ENCODE peak calls at places on chromosomes 11 and 22, in nine cellular contexts. Z is GM23338, O is GM12864, P is adrenal gland, A is tibial nerve, C is psoas muscle, G is kidney, W is spleen, I is AG09309. R is an unnamed sample.

GRCh38 chr11:76185931-76186401 is 20.3 kb downstream of the WNT11 start:
- DNase-seq in I (no peak), P (peak), O (no peak), W (no peak), Z (no peak), G (peak), A (peak), C (peak), R (peak)

GRCh38 chr22:50012201-50013181 is at the start of gene IL17REL:
- DNase-seq in C (no peak), P (no peak), Z (no peak), W (no peak), I (no peak), G (no peak), A (no peak), O (no peak), R (peak)

GRCh38 chr11:11983427-11983826 is 25.0 kb downstream of the DKK3 start:
- DNase-seq in A (no peak), C (no peak), W (no peak), O (no peak), I (no peak), P (no peak), Z (no peak), G (no peak), R (no peak)

GRCh38 chr11:107385361-107385982 is 72.2 kb downstream of the CWF19L2 start:
- DNase-seq in P (no peak), W (no peak), Z (no peak), A (no peak), I (no peak), O (no peak), C (no peak), G (no peak), R (peak)

GRCh38 chr22:30538280-30538679 is 8.3 kb downstream of the SEC14L6 start:
- DNase-seq in P (no peak), O (no peak), Z (no peak), A (no peak), I (no peak), C (no peak), G (no peak), W (no peak), R (peak)

GRCh38 chr11:82718307-82718706 is 15.4 kb downstream of the FAM181B start:
- DNase-seq in W (no peak), O (no peak), G (no peak), I (no peak), A (peak), Z (peak), C (no peak), P (peak), R (peak)

GRCh38 chr22:35308480-35308945 is 8.8 kb downstream of the TOM1 start:
- DNase-seq in P (no peak), O (peak), Z (no peak), C (no peak), W (no peak), A (no peak), I (no peak), G (no peak), R (no peak)

GRCh38 chr11:28442113-28442512 is 333.9 kb downstream of the METTL15 start:
- DNase-seq in W (no peak), P (no peak), A (no peak), G (no peak), C (no peak), I (no peak), O (no peak), Z (no peak), R (no peak)

GRCh38 chr11:31958086-31958735 is 132.7 kb upstream of the RCN1 start:
- DNase-seq in P (peak), I (no peak), O (no peak), A (peak), G (no peak), W (peak), C (peak), Z (peak), R (peak)

GRCh38 chr11:29334781-29335140 is 682.1 kb downstream of the KCNA4 start:
- DNase-seq in P (no peak), C (no peak), Z (no peak), A (no peak), O (no peak), I (no peak), W (no peak), G (no peak), R (no peak)

GRCh38 chr11:109405671-109406070 is 16.3 kb upstream of the C11orf87 start:
- DNase-seq in W (no peak), Z (no peak), A (no peak), P (no peak), G (no peak), I (no peak), C (no peak), O (no peak), R (peak)

GRCh38 chr11:6387811-6388599 is 2.3 kb upstream of the SMPD1 start:
- DNase-seq in G (no peak), A (no peak), I (no peak), P (no peak), O (no peak), C (no peak), W (no peak), Z (no peak), R (peak)

GRCh38 chr11:77547863-77548551 is 41.7 kb upstream of the AQP11 start:
- DNase-seq in O (peak), P (peak), G (no peak), Z (peak), C (no peak), I (peak), A (peak), W (no peak), R (peak)

GRCh38 chr22:26579331-26579886 is 10.5 kb downstream of the TPST2 start:
- DNase-seq in C (no peak), A (no peak), P (no peak), O (peak), W (peak), I (no peak), Z (no peak), G (no peak), R (no peak)

GRCh38 chr11:89437317-89437716 is 53.9 kb downstream of the NOX4 start:
- DNase-seq in W (no peak), O (no peak), Z (peak), C (no peak), I (no peak), P (no peak), G (no peak), A (no peak), R (no peak)

GRCh38 chr22:50078761-50079160 is 6.5 kb downstream of the MLC1 start:
- DNase-seq in Z (no peak), C (no peak), P (no peak), A (no peak), G (peak), W (peak), I (no peak), O (no peak), R (no peak)

GRCh38 chr11:1225386-1226225 is 2.7 kb downstream of the MUC5B start:
- DNase-seq in A (no peak), I (no peak), G (peak), W (peak), C (peak), O (no peak), Z (peak), P (no peak), R (no peak)

GRCh38 chr11:120432056-120433018 is 79.2 kb upstream of the GRIK4 start:
- DNase-seq in A (peak), P (peak), C (no peak), O (no peak), Z (no peak), W (no peak), I (peak), G (no peak), R (peak)

GRCh38 chr22:46916886-46917625 is 154.6 kb downstream of the TBC1D22A start:
- DNase-seq in O (no peak), Z (no peak), P (no peak), W (no peak), C (no peak), A (no peak), I (no peak), G (no peak), R (no peak)

GRCh38 chr22:37819100-37819433 is 4.1 kb upstream of the GALR3 start:
- DNase-seq in Z (peak), P (no peak), C (no peak), A (no peak), G (no peak), I (no peak), W (no peak), O (no peak), R (no peak)

GRCh38 chr11:118607401-118608267 is at the start of gene PHLDB1:
- DNase-seq in O (no peak), P (peak), C (peak), W (peak), A (peak), G (peak), I (no peak), Z (peak), R (peak)

GRCh38 chr11:11425806-11426205 is 72.8 kb upstream of the CSNK2A3 start:
- DNase-seq in I (no peak), W (no peak), O (no peak), A (no peak), P (no peak), C (no peak), G (no peak), Z (no peak), R (no peak)

GRCh38 chr11:64879226-64879900 is 942 bp upstream of the EHD1 start:
- DNase-seq in C (peak), Z (no peak), P (no peak), W (peak), G (peak), A (no peak), O (no peak), I (no peak), R (no peak)

GRCh38 chr22:24775769-24776492 is 1.4 kb upstream of the PIWIL3 start:
- DNase-seq in W (no peak), G (no peak), P (no peak), A (no peak), I (no peak), O (no peak), C (no peak), Z (peak), R (peak)

GRCh38 chr22:24776525-24776924 is 2.0 kb upstream of the PIWIL3 start:
- DNase-seq in Z (no peak), P (no peak), C (no peak), O (no peak), I (no peak), G (no peak), A (no peak), W (no peak), R (no peak)

GRCh38 chr22:24768537-24769374 is 5.8 kb downstream of the PIWIL3 start:
- DNase-seq in O (peak), P (peak), Z (peak), W (no peak), A (peak), G (no peak), C (peak), I (no peak), R (peak)

GRCh38 chr22:24772493-24773220 is 1.9 kb downstream of the PIWIL3 start:
- DNase-seq in C (no peak), I (no peak), P (no peak), A (no peak), Z (peak), G (no peak), O (no peak), W (no peak), R (peak)
- TF ChIP-seq CTCF in C (peak), I (peak), P (peak), A (no peak), Z (peak), G (peak), O (peak), W (peak), R (peak)

DNA sequence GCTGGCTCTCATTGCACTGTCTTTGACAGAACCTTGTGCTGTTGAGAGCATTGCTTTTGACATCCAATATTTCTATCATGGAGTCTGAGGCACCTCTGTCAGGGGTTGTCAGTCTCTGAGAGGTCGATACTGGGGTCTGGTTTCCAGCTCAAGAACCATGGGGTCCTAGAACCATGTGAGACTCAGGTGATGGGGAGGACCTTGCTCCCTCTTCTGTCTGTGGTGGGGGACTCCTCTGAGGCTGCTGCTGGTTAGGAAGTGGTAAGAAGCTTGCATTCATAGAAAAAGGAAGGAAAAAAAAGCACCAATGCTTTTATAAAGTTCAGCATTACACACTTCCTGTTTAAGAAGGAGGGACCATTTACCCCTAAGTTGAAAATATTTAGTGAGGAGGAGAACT is 91.8 kb upstream of the CD44 start:
- DNase-seq in C (no peak), G (no peak), W (no peak), O (no peak), P (no peak), I (no peak), A (no peak), Z (no peak), R (no peak)
- H3K4me3 ChIP-seq in C (no peak), G (no peak), W (no peak), O (no peak), P (no peak), I (no peak), A (no peak), Z (no peak), R (no peak)

DNA sequence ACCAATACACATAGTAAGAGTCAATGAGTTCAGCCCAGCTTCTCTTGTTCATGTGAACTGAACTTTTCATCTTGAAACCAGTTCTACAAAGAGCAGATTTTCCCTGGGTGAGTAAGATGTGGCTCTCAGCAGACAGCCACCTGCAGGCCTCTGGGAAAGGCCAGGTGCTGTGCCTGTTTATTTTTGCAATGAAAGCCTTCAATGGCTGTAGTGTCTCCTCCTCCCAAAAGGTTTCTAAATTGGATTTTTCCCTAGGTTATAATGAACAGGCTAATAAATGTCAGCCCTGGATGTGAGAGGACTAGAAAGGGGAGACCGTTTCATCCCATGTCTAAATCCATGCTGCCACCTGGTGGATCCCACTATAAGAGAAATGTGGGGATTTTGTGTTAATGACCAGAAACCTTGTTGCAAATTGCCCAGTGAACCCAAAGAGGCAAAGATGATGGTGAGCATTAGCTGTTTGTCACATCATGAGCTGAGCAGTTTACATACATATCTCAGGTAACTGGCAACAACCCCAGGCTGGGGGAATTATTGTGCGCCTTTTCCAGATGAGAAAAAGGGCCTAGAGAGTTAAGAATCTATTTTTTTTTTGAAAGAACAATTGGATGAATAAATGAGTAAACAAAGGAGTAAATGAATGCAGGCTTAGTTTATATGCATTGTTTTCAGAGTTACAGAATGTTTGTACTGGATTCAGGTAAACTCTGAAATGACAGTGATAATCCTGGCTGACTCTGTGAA is 12.7 kb downstream of the C11orf91 start:
- DNase-seq in G (no peak), W (no peak), C (no peak), Z (peak), O (peak), I (no peak), A (peak), P (peak), R (peak)
- TF ChIP-seq CTCF in G (peak), W (peak), C (peak), Z (peak), O (peak), I (peak), A (peak), P (peak), R (peak)

DNA sequence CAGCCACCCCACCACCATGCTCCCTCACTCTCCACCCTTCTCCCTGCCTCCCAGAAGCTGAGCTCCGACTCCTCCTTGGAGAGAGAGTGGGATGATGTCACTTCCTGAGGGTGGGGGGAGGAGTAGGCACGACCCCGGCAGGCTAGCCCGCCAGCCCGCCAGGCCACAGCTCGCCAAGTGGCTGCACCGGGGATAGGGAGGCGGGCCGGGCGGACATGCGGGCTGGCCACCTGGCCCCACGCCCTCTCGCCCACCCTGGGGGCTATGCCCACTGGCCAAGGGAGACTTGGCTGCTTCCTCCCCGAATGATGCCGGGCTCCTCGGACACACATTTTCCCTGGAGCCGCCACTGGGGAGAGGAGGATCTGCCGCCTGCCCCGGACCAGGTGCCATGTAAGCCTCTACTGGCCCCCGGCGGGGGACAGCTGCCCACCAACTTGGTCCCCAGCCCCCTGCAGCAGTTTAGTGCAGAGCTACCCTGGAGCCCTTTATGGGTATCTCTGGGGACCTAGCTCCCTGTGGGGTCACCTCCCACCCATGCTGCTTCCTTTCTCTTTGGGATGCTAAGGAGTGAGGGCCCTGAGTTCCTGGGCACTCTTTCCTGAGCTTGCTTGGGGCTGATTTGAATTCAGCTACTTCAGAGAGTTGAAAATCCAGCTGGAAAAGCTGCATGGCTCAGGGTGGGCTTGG is 33.7 kb upstream of the MYRF start:
- DNase-seq in P (no peak), C (no peak), O (no peak), W (no peak), G (no peak), I (no peak), Z (peak), A (no peak), R (peak)
- H3K4me3 ChIP-seq in P (no peak), C (peak), O (no peak), W (no peak), G (no peak), I (peak), Z (peak), A (peak), R (peak)

R was measured in choroid plexus epithelial cell.